ENCODE peak calls at places on chromosomes 4 and X, in nine cellular contexts. R is suprapubic skin, O is choroid plexus epithelial cell, G is substantia nigra, W is astrocyte of the spinal cord, E is psoas muscle, D is AG09319, Z is T-cell, J is esophagus squamous epithelium. C is an unnamed sample.

GRCh38 chrX:142089193-142089592 is 115.9 kb downstream of the MAGEC2 start:
- DNase-seq in E (no peak), R (no peak), W (peak), G (no peak), O (peak), Z (no peak), J (no peak), D (no peak), C (no peak)

GRCh38 chr4:85964298-85964697 is 395.6 kb downstream of the MAPK10 start:
- DNase-seq in W (no peak), G (no peak), O (peak), J (no peak), E (no peak), R (no peak), D (no peak), Z (no peak), C (no peak)

GRCh38 chr4:184907216-184907615 is 81.4 kb upstream of the ACSL1 start:
- DNase-seq in G (no peak), O (peak), J (no peak), E (no peak), D (no peak), R (no peak), W (no peak), Z (no peak), C (peak)

GRCh38 chr4:40187386-40187913 is 9.4 kb upstream of the RHOH start:
- DNase-seq in R (no peak), D (no peak), J (no peak), O (no peak), Z (no peak), G (no peak), E (no peak), W (no peak), C (no peak)

GRCh38 chrX:108399427-108400165 is 38.6 kb downstream of the COL4A6 start:
- DNase-seq in G (no peak), D (peak), Z (no peak), J (no peak), W (no peak), R (no peak), O (peak), E (no peak), C (no peak)

GRCh38 chrX:7996414-7996813 is 69.2 kb upstream of the PNPLA4 start:
- DNase-seq in G (no peak), R (no peak), D (no peak), J (no peak), O (peak), W (peak), Z (peak), E (no peak), C (peak)

GRCh38 chr4:184437988-184438774 is 36.2 kb downstream of the IRF2 start:
- DNase-seq in G (no peak), R (no peak), D (no peak), Z (no peak), W (peak), O (peak), E (no peak), J (no peak), C (peak)

GRCh38 chr4:102589743-102590142 is 88.6 kb downstream of the NFKB1 start:
- DNase-seq in E (no peak), O (no peak), D (no peak), R (no peak), W (no peak), Z (no peak), J (no peak), G (no peak), C (no peak)

GRCh38 chr4:106320235-106320634 is 3.9 kb downstream of the AIMP1 start:
- DNase-seq in D (no peak), G (no peak), E (no peak), Z (no peak), R (no peak), W (no peak), O (no peak), J (no peak), C (no peak)

GRCh38 chrX:130057209-130057608 is 53.1 kb downstream of the ELF4 start:
- DNase-seq in R (no peak), J (no peak), Z (no peak), G (no peak), O (peak), W (no peak), E (no peak), D (no peak), C (no peak)

GRCh38 chr4:42151568-42152506 is 618 bp downstream of the BEND4 start:
- DNase-seq in D (no peak), W (no peak), Z (no peak), O (no peak), R (no peak), E (no peak), G (no peak), J (no peak), C (no peak)

GRCh38 chr4:85808104-85808503 is 333.2 kb downstream of the ARHGAP24 start:
- DNase-seq in R (no peak), G (no peak), Z (no peak), D (no peak), W (no peak), E (no peak), O (no peak), J (no peak), C (no peak)

GRCh38 chr4:69749771-69750170 is 10.6 kb downstream of the SULT1B1 start:
- DNase-seq in G (no peak), Z (no peak), D (no peak), W (peak), J (no peak), O (peak), E (no peak), R (no peak), C (no peak)

GRCh38 chrX:13123857-13124345 is 79.5 kb upstream of the FAM9C start:
- DNase-seq in W (peak), R (no peak), G (no peak), E (no peak), D (no peak), O (peak), Z (no peak), J (no peak), C (no peak)

GRCh38 chrX:74449937-74450330 is 28.6 kb downstream of the SLC16A2 start:
- DNase-seq in W (peak), G (no peak), O (peak), Z (no peak), E (no peak), J (no peak), D (no peak), R (no peak), C (no peak)

GRCh38 chrX:35919536-35920309 is at the start of gene CFAP47:
- DNase-seq in E (no peak), W (peak), R (no peak), Z (no peak), D (no peak), G (peak), O (peak), J (no peak), C (no peak)

C was measured in naive thymus-derived CD4-positive, alpha-beta T cell.